ENCODE peak calls at places on chromosome 5, in five cellular contexts. W, J, L, F and E are unnamed samples.

GRCh38 chr5:151628112-151628823 is 37.1 kb upstream of the FAT2 start:
- DNase-seq in W (no peak), J (no peak), L (no peak), F (no peak), E (no peak)

GRCh38 chr5:148455055-148455675 is 71.4 kb downstream of the FBXO38 start:
- DNase-seq in W (no peak), J (no peak), L (peak; percentile 58), F (no peak), E (no peak)

GRCh38 chr5:25119654-25120053 is 474.9 kb upstream of the CDH10 start:
- DNase-seq in W (no peak), J (no peak), L (peak; percentile 40), F (no peak), E (no peak)

GRCh38 chr5:127892467-127893207 is 189.4 kb downstream of the CCDC192 start:
- DNase-seq in W (no peak), J (no peak), L (peak; percentile 56), F (no peak), E (no peak)

GRCh38 chr5:101370240-101370639 is 467.2 kb upstream of the ST8SIA4 start:
- DNase-seq in W (no peak), J (no peak), L (no peak), F (no peak), E (no peak)

GRCh38 chr5:1246711-1247431 is 21.7 kb downstream of the SLC6A18 start:
- DNase-seq in W (peak; percentile 81), J (peak; percentile 18), L (peak; percentile 5), F (peak; percentile 33), E (peak; percentile 81)

GRCh38 chr5:126858441-126858840 is 81.5 kb downstream of the LMNB1 start:
- DNase-seq in W (peak; percentile 98), J (peak; percentile 78), L (no peak), F (peak; percentile 34), E (no peak)

GRCh38 chr5:31225118-31225517 is 31.6 kb downstream of the CDH6 start:
- DNase-seq in W (no peak), J (no peak), L (peak; percentile 58), F (no peak), E (no peak)

GRCh38 chr5:117587111-117587510 is 1012.5 kb upstream of the SEMA6A start:
- DNase-seq in W (no peak), J (no peak), L (no peak), F (no peak), E (no peak)

GRCh38 chr5:95729115-95730010 is 1.8 kb upstream of the RHOBTB3 start:
- DNase-seq in W (no peak), J (no peak), L (no peak), F (no peak), E (no peak)

GRCh38 chr5:168946363-168946762 is 354.6 kb downstream of the SLIT3 start:
- DNase-seq in W (peak; percentile 71), J (no peak), L (no peak), F (peak; percentile 21), E (peak; percentile 45)

GRCh38 chr5:143841446-143841845 is 29.5 kb downstream of the HMHB1 start:
- DNase-seq in W (no peak), J (no peak), L (no peak), F (no peak), E (no peak)

GRCh38 chr5:40626834-40627233 is 52.9 kb upstream of the PTGER4 start:
- DNase-seq in W (no peak), J (no peak), L (no peak), F (no peak), E (no peak)

GRCh38 chr5:158925314-158925713 is 174.4 kb downstream of the EBF1 start:
- DNase-seq in W (no peak), J (no peak), L (no peak), F (no peak), E (no peak)

GRCh38 chr5:17190799-17191391 is 26.5 kb upstream of the BASP1 start:
- DNase-seq in W (no peak), J (peak; percentile 77), L (peak; percentile 24), F (no peak), E (no peak)

GRCh38 chr5:89277791-89278190 is 394.8 kb upstream of the MEF2C start:
- DNase-seq in W (no peak), J (no peak), L (peak; percentile 18), F (no peak), E (no peak)

GRCh38 chr5:139561655-139562451 is 714 bp downstream of the UBE2D2 start:
- DNase-seq in W (peak; percentile 36), J (peak; percentile 67), L (peak; percentile 60), F (no peak), E (no peak)

GRCh38 chr5:73387630-73388370 is 60.8 kb downstream of the FOXD1 start:
- DNase-seq in W (no peak), J (no peak), L (peak; percentile 54), F (no peak), E (no peak)

DNA sequence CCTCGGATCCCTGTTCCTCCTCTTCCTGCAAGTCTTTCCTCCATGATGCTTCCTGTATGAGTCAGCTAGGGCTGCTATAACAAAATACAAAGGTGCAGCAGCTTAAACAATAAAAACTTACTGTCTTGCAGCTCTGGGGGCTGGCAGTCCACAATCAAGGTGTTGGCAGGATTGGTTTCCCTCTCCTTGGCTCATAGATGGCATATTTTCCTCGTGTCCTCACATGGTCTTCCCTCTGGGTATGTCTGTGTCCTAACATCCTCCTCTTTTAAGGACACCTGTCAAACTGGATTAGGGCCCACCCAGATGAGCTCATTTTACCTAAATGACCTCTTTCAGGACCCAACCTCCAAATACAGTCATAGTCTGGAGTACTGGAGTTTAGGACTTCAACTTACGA is 117.5 kb downstream of the MED10 start:
- DNase-seq in W (no peak), J (no peak), L (no peak), F (no peak), E (no peak)
- H2AFZ ChIP-seq in W (no peak overlapping the region), J (no peak overlapping the region), L (no peak overlapping the region), F (no peak overlapping the region), E (no peak overlapping the region)

GRCh38 chr5:9338796-9339195 is 207.1 kb downstream of the SEMA5A start:
- DNase-seq in W (no peak), J (no peak), L (peak; percentile 42), F (no peak), E (no peak)

GRCh38 chr5:9339206-9339818 is 206.6 kb downstream of the SEMA5A start:
- DNase-seq in W (peak; percentile 30), J (no peak), L (no peak), F (no peak), E (no peak)

GRCh38 chr5:9337908-9338307 is 208.0 kb downstream of the SEMA5A start:
- DNase-seq in W (no peak), J (no peak), L (peak; percentile 79), F (no peak), E (no peak)

GRCh38 chr5:9335269-9335668 is 210.6 kb downstream of the SEMA5A start:
- DNase-seq in W (no peak), J (no peak), L (no peak), F (no peak), E (no peak)

GRCh38 chr5:9335754-9336495 is 209.9 kb downstream of the SEMA5A start:
- DNase-seq in W (no peak), J (no peak), L (no peak), F (no peak), E (no peak)
- H2BK12ac ChIP-seq in W (no peak overlapping the region), J (no peak overlapping the region), L (peak overlapping the region; percentile 87), F (no peak overlapping the region), E (no peak overlapping the region)

GRCh38 chr5:180287404-180287803 is 4.5 kb downstream of the MAPK9 start:
- DNase-seq in W (no peak), J (no peak), L (no peak), F (no peak), E (no peak)

GRCh38 chr5:180282281-180282680 is 9.6 kb downstream of the MAPK9 start:
- DNase-seq in W (no peak), J (no peak), L (no peak), F (no peak), E (no peak)

GRCh38 chr5:180281706-180282105 is 10.2 kb downstream of the MAPK9 start:
- DNase-seq in W (no peak), J (no peak), L (no peak), F (no peak), E (no peak)

GRCh38 chr5:180283026-180283615 is 8.8 kb downstream of the MAPK9 start:
- DNase-seq in W (no peak), J (no peak), L (no peak), F (no peak), E (no peak)

DNA sequence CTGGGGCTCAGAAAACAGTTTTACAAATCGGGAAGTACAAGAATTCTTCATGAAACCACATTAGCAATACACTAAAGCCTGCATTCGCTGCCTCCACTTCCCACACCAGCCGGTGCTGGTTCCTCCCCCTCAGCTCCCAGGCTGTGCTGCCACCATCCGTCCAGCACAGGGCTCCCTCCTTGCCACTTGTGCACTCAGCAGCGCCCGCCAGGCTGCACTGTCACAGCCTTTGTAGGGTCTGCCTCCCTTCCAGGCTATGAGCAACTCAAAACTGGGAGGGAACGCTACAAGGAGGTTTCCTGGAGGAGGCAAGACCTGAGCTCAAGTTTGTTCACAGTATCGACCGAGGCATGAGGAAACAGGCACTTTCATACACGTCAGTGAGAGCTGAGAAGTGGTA is 7.7 kb downstream of the MAPK9 start:
- DNase-seq in W (peak; percentile 54), J (no peak), L (no peak), F (no peak), E (no peak)
- H3K79me1 ChIP-seq in W (no peaks in the 10 kb centered on the region), J (no peaks in the 10 kb centered on the region), L (peaks cover 38% of the 10 kb centered on the region), F (peaks cover 16% of the 10 kb centered on the region), E (peaks cover 7% of the 10 kb centered on the region)

DNA sequence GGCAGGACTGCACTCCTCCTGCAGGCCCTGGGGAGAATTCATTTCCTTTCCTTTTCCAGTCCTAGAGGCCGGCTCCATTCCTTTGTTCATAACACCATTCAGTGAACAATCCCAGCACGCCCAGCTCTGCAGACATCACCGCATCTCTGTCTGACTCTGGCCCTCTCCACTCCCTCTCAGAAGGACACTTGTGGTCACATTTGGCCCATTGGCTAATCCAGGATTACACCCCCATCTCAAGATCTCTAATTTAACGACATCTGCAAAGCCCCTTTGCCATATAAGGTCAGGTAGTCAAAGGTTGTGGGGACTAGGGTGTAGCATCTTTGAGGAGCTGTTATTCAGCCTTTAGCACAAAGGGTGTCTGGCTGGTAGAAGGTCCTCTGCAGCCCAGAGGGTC is 185.0 kb upstream of the DAP start:
- DNase-seq in W (no peak), J (no peak), L (no peak), F (no peak), E (no peak)
- H2AFZ ChIP-seq in W (no peak overlapping the region), J (no peak overlapping the region), L (no peak overlapping the region), F (no peak overlapping the region), E (peak overlapping the region; percentile 38)